ENCODE peak calls at places on chromosomes 3 and 15, in five cellular contexts. G, E, L, A and F are unnamed samples.

GRCh38 chr3:106380232-106380631 is 511.4 kb upstream of the CBLB start:
- DNase-seq in L (no peak), E (no peak), A (no peak), G (no peak), F (no peak)

GRCh38 chr15:60426870-60427528 is 29.2 kb upstream of the ANXA2 start:
- DNase-seq in A (no peak), E (no peak), G (no peak), L (no peak), F (no peak)

GRCh38 chr3:10244004-10244403 is 4.3 kb upstream of the TATDN2 start:
- DNase-seq in G (no peak), A (no peak), E (no peak), L (no peak), F (no peak)

GRCh38 chr3:89145995-89146394 is 38.6 kb downstream of the EPHA3 start:
- DNase-seq in E (no peak), G (peak; percentile 5), L (peak; percentile 0), A (no peak), F (no peak)

GRCh38 chr3:114392831-114393230 is 99.0 kb downstream of the TIGIT start:
- DNase-seq in L (no peak), G (no peak), A (no peak), E (no peak), F (no peak)

GRCh38 chr3:129039271-129040038 is 21.1 kb upstream of the GP9 start:
- DNase-seq in L (no peak), A (no peak), E (no peak), G (no peak), F (no peak)

GRCh38 chr3:160948273-160948672 is 156.9 kb downstream of the B3GALNT1 start:
- DNase-seq in G (no peak), L (peak; percentile 76), E (no peak), A (no peak), F (no peak)

GRCh38 chr15:25801586-25802284 is 61.4 kb downstream of the ATP10A start:
- DNase-seq in A (no peak), L (no peak), E (no peak), G (no peak), F (no peak)

GRCh38 chr3:66047321-66048050 is 8.8 kb upstream of the MAGI1 start:
- DNase-seq in A (no peak), L (peak; percentile 62), G (no peak), E (no peak), F (no peak)

GRCh38 chr15:68405426-68406250 is 26.3 kb downstream of the ITGA11 start:
- DNase-seq in A (no peak), L (no peak), E (no peak), G (no peak), F (no peak)

GRCh38 chr3:55161256-55161655 is 233.4 kb upstream of the LRTM1 start:
- DNase-seq in G (no peak), L (no peak), A (no peak), E (no peak), F (no peak)

GRCh38 chr15:51110171-51110570 is 15.5 kb upstream of the TNFAIP8L3 start:
- DNase-seq in L (no peak), E (no peak), G (no peak), A (no peak), F (no peak)

GRCh38 chr3:104514776-104515175 is 851.9 kb upstream of the ALCAM start:
- DNase-seq in A (no peak), L (no peak), G (no peak), E (no peak), F (no peak)

DNA sequence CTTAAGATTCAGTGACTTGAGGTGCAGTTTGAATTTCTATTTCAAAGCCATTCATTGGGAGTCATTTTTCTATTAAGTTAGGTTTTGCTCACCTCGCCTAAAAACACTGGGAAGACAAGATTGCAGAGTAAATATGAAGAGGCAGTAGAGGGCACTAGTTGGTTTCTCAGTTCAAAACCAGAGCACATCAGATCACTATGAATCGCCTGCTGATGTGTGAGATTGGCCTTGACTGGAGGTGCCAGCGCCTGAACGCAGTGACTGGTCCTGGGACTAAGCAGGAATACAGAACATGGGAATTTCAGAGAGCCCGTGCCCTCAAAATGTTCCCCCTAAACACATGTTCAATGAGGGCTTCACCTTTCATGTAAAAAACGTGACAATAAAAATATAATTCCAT is 229.0 kb downstream of the ITPR1 start:
- DNase-seq in A (no peak), E (no peak), L (peak; percentile 56), G (peak; percentile 89), F (peak; percentile 83)
- TF ChIP-seq ESRRA in A (no peak), E (no peak), L (no peak), G (no peak), F (peak; percentile 16)

GRCh38 chr15:48720646-48721045 is 75.1 kb upstream of the FBN1 start:
- DNase-seq in L (no peak), A (no peak), G (no peak), E (no peak), F (no peak)

GRCh38 chr15:48721061-48721810 is 75.7 kb upstream of the FBN1 start:
- DNase-seq in A (no peak), E (no peak), G (no peak), L (no peak), F (no peak)

GRCh38 chr15:48723964-48724363 is 78.5 kb upstream of the FBN1 start:
- DNase-seq in L (no peak), G (no peak), A (no peak), E (no peak), F (no peak)

GRCh38 chr15:48719668-48720067 is 74.2 kb upstream of the FBN1 start:
- DNase-seq in A (no peak), E (no peak), L (no peak), G (no peak), F (peak; percentile 45)

DNA sequence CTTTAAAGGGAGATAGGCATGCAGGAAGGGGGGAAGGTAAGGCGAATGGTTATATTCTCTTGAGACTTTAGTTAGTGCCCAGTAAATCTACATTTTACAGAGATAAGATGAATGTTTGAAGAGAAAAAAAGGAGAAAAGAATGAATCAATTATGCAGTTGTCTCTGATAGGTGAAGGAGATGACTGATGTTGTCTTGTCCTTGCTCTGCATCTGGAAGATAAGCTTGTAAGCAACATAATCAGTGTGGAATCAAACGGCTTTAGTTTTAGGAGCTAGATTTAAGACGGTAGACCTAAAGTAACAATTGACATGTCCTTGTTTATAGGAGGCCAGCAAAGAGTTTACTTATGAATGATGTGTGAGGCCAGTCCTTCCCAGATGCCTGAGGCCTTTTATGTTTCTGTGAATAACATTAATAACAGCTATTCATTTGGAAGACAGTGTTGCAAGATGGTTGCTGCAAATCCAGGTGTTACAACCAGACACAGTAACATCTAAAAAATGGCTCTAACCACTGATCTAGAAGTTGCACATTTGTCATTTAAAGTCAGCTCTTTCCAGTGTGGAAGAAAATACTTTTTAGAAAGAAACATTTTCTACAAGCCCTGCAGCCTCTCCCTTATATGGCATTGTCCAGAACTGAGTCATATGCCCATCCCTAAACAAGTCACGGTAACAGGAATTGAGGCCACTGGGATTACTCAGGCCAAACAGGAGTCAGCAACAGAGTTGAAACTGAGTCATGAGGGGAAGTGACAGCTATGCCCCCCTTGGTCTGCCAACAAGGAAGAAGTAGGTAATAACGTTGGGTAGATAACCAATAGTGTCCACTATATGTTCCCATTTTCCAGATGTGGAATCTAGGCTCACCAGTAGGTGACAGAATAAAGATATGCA is 77.5 kb upstream of the FBN1 start:
- DNase-seq in L (no peak), E (no peak), A (no peak), G (peak; percentile 79), F (peak; percentile 41)
- TF ChIP-seq ESRRA in L (no peak), E (no peak), A (no peak), G (no peak), F (no peak)

GRCh38 chr3:21462151-21462550 is 288.9 kb downstream of the ZNF385D start:
- DNase-seq in G (no peak), A (no peak), E (no peak), L (no peak), F (no peak)

GRCh38 chr3:21463319-21463718 is 287.7 kb downstream of the ZNF385D start:
- DNase-seq in E (no peak), G (no peak), A (no peak), L (no peak), F (no peak)

GRCh38 chr3:21466491-21466890 is 284.5 kb downstream of the ZNF385D start:
- DNase-seq in E (no peak), G (no peak), L (no peak), A (no peak), F (no peak)

DNA sequence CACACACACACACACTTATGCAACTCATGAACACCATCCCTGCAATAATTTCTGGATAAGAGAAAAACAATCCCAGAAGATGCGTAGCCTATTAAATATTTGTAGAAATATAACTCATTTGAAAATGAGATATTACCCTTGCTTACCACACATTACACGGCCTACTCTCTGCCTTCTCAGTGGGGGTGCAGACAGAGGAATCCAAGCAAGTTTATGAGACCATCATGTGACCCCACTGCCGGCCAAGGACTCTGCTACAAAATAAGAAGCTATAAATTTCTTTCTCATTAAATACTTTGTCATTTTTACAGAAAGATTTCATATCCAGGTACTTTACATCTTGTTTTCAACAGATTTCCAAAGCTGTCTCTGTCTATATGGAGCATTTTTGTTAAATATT is 286.3 kb downstream of the ZNF385D start:
- DNase-seq in G (no peak), L (no peak), A (no peak), E (no peak), F (no peak)
- TF ChIP-seq ESRRA in G (no peak), L (no peak), A (no peak), E (no peak), F (no peak)

GRCh38 chr3:126399348-126399730 is 4.6 kb downstream of the CFAP100 start:
- DNase-seq in A (peak; percentile 64), G (no peak), L (no peak), E (no peak), F (no peak)
- TF ChIP-seq ESRRA in A (no peak), G (no peak), L (no peak), E (no peak), F (no peak)

GRCh38 chr15:58934521-58934920 is 1.0 kb upstream of the SLTM start:
- DNase-seq in E (no peak), G (no peak), A (no peak), L (no peak), F (no peak)
- TF ChIP-seq ESRRA in E (no peak), G (no peak), A (no peak), L (no peak), F (no peak)

GRCh38 chr15:74904190-74904805 is 2.4 kb downstream of the FAM219B start:
- DNase-seq in L (no peak), G (no peak), E (no peak), A (no peak), F (no peak)

GRCh38 chr15:74908635-74909034 is 2.0 kb upstream of the FAM219B start:
- DNase-seq in E (no peak), L (no peak), A (no peak), G (no peak), F (no peak)

GRCh38 chr15:74906450-74907276 is at the start of gene FAM219B:
- DNase-seq in A (peak; percentile 47), L (peak; percentile 78), E (peak; percentile 93), G (peak; percentile 90), F (peak; percentile 96)

GRCh38 chr15:74906193-74906449 is 530 bp downstream of the FAM219B start:
- DNase-seq in E (no peak), A (no peak), L (no peak), G (no peak), F (no peak)

GRCh38 chr15:74907277-74907870 is 723 bp upstream of the FAM219B start:
- DNase-seq in E (no peak), A (no peak), L (no peak), G (no peak), F (no peak)
- TF ChIP-seq ESRRA in E (no peak), A (no peak), L (no peak), G (no peak), F (no peak)